ENCODE peak calls at places on chromosome 17, in nine cellular contexts. One of them, this sample, is unnamed.

GRCh38 chr17:80644588-80644987 is 100.0 kb downstream of the RPTOR start:
- DNase-seq in Panc1: no peak
- DNase-seq in naive thymus-derived CD8-positive, alpha-beta T cell: no peak
- DNase-seq in cardiac fibroblast: no peak
- DNase-seq in AG09319: no peak
- DNase-seq in T-helper 2 cell: no peak
- DNase-seq in globus pallidus: no peak
- DNase-seq in pancreas: no peak
- DNase-seq in non-pigmented ciliary epithelial cell: no peak
- DNase-seq in this sample: no peak

GRCh38 chr17:56596741-56597494 is 3.4 kb downstream of the NOG start:
- DNase-seq in Panc1: no peak
- DNase-seq in globus pallidus: no peak
- DNase-seq in cardiac fibroblast: no peak
- DNase-seq in non-pigmented ciliary epithelial cell: no peak
- DNase-seq in pancreas: no peak
- DNase-seq in naive thymus-derived CD8-positive, alpha-beta T cell: peak; percentile 14
- DNase-seq in AG09319: no peak
- DNase-seq in T-helper 2 cell: no peak
- DNase-seq in this sample: no peak

GRCh38 chr17:37813753-37814152 is 68.9 kb upstream of the HNF1B start:
- DNase-seq in AG09319: peak; percentile 10
- DNase-seq in pancreas: no peak
- DNase-seq in globus pallidus: no peak
- DNase-seq in non-pigmented ciliary epithelial cell: peak; percentile 86
- DNase-seq in T-helper 2 cell: no peak
- DNase-seq in cardiac fibroblast: peak; percentile 15
- DNase-seq in naive thymus-derived CD8-positive, alpha-beta T cell: no peak
- DNase-seq in Panc1: no peak
- DNase-seq in this sample: no peak

GRCh38 chr17:37683454-37683984 is 40.3 kb upstream of the DDX52 start:
- DNase-seq in globus pallidus: peak; percentile 7
- DNase-seq in cardiac fibroblast: no peak
- DNase-seq in naive thymus-derived CD8-positive, alpha-beta T cell: no peak
- DNase-seq in pancreas: no peak
- DNase-seq in AG09319: no peak
- DNase-seq in Panc1: no peak
- DNase-seq in T-helper 2 cell: no peak
- DNase-seq in non-pigmented ciliary epithelial cell: no peak
- DNase-seq in this sample: no peak

GRCh38 chr17:31074772-31075538 is 19.8 kb upstream of the NF1 start:
- DNase-seq in AG09319: no peak
- DNase-seq in Panc1: no peak
- DNase-seq in cardiac fibroblast: peak; percentile 11
- DNase-seq in T-helper 2 cell: no peak
- DNase-seq in non-pigmented ciliary epithelial cell: peak; percentile 49
- DNase-seq in globus pallidus: no peak
- DNase-seq in naive thymus-derived CD8-positive, alpha-beta T cell: no peak
- DNase-seq in pancreas: no peak
- DNase-seq in this sample: no peak

GRCh38 chr17:41695954-41696720 is 7.5 kb downstream of the EIF1 start:
- DNase-seq in naive thymus-derived CD8-positive, alpha-beta T cell: peak; percentile 75
- DNase-seq in globus pallidus: peak; percentile 57
- DNase-seq in T-helper 2 cell: peak; percentile 54
- DNase-seq in cardiac fibroblast: peak; percentile 88
- DNase-seq in Panc1: no peak
- DNase-seq in AG09319: peak; percentile 63
- DNase-seq in non-pigmented ciliary epithelial cell: no peak
- DNase-seq in pancreas: peak; percentile 54
- DNase-seq in this sample: no peak

GRCh38 chr17:43784628-43785101 is 4.4 kb downstream of the CFAP97D1 start:
- DNase-seq in T-helper 2 cell: no peak
- DNase-seq in non-pigmented ciliary epithelial cell: peak; percentile 53
- DNase-seq in naive thymus-derived CD8-positive, alpha-beta T cell: no peak
- DNase-seq in AG09319: no peak
- DNase-seq in Panc1: no peak
- DNase-seq in pancreas: no peak
- DNase-seq in globus pallidus: peak; percentile 76
- DNase-seq in cardiac fibroblast: peak; percentile 40
- DNase-seq in this sample: no peak

GRCh38 chr17:62668091-62668804 is 40.8 kb downstream of the MRC2 start:
- DNase-seq in Panc1: no peak
- DNase-seq in cardiac fibroblast: no peak
- DNase-seq in globus pallidus: no peak
- DNase-seq in naive thymus-derived CD8-positive, alpha-beta T cell: no peak
- DNase-seq in T-helper 2 cell: no peak
- DNase-seq in AG09319: peak; percentile 38
- DNase-seq in non-pigmented ciliary epithelial cell: no peak
- DNase-seq in pancreas: no peak
- DNase-seq in this sample: no peak

GRCh38 chr17:64457156-64457555 is 8.2 kb downstream of the MILR1 start:
- DNase-seq in non-pigmented ciliary epithelial cell: peak; percentile 52
- DNase-seq in naive thymus-derived CD8-positive, alpha-beta T cell: no peak
- DNase-seq in globus pallidus: no peak
- DNase-seq in AG09319: no peak
- DNase-seq in Panc1: no peak
- DNase-seq in pancreas: no peak
- DNase-seq in T-helper 2 cell: no peak
- DNase-seq in cardiac fibroblast: peak; percentile 39
- DNase-seq in this sample: no peak

GRCh38 chr17:72119963-72120877 is 600 bp upstream of the SOX9 start:
- DNase-seq in Panc1: no peak
- DNase-seq in non-pigmented ciliary epithelial cell: no peak
- DNase-seq in naive thymus-derived CD8-positive, alpha-beta T cell: no peak
- DNase-seq in cardiac fibroblast: peak; percentile 76
- DNase-seq in globus pallidus: no peak
- DNase-seq in T-helper 2 cell: no peak
- DNase-seq in AG09319: no peak
- DNase-seq in pancreas: peak; percentile 50
- DNase-seq in this sample: no peak

GRCh38 chr17:9052921-9053320 is 31.6 kb downstream of the NTN1 start:
- DNase-seq in T-helper 2 cell: no peak
- DNase-seq in AG09319: no peak
- DNase-seq in non-pigmented ciliary epithelial cell: no peak
- DNase-seq in Panc1: no peak
- DNase-seq in naive thymus-derived CD8-positive, alpha-beta T cell: no peak
- DNase-seq in cardiac fibroblast: no peak
- DNase-seq in globus pallidus: no peak
- DNase-seq in pancreas: no peak
- DNase-seq in this sample: no peak

This sample was measured in iPS DF 6.9.